ENCODE peak calls at places on chromosomes 7 and 10, in eight cellular contexts. One of them, this sample, is unnamed.

GRCh38 chr10:78688221-78688944 is 380.4 kb upstream of the ZMIZ1 start:
- ATAC-seq in HCT116: no peak
- ATAC-seq in upper lobe of right lung: no peak
- ATAC-seq in body of pancreas: no peak
- ATAC-seq in activated T-cell treated with anti-CD3 and anti-CD28 coated beads, Interleukin-2, amount 50 U/mL, for 4 hours: no peak
- ATAC-seq in A549: no peak
- ATAC-seq in gastrocnemius medialis: no peak
- ATAC-seq in lower lobe of right lung: no peak
- ATAC-seq in this sample: no peak

GRCh38 chr10:129321727-129322126 is 145.3 kb upstream of the MGMT start:
- ATAC-seq in HCT116: no peak
- ATAC-seq in upper lobe of right lung: no peak
- ATAC-seq in body of pancreas: no peak
- ATAC-seq in activated T-cell treated with anti-CD3 and anti-CD28 coated beads, Interleukin-2, amount 50 U/mL, for 4 hours: no peak
- ATAC-seq in A549: no peak
- ATAC-seq in gastrocnemius medialis: no peak
- ATAC-seq in lower lobe of right lung: no peak
- ATAC-seq in this sample: no peak

GRCh38 chr7:94394058-94394398 is 667 bp upstream of the COL1A2 start:
- ATAC-seq in HCT116: no peak
- ATAC-seq in upper lobe of right lung: no peak
- ATAC-seq in body of pancreas: no peak
- ATAC-seq in activated T-cell treated with anti-CD3 and anti-CD28 coated beads, Interleukin-2, amount 50 U/mL, for 4 hours: no peak
- ATAC-seq in A549: no peak
- ATAC-seq in gastrocnemius medialis: no peak
- ATAC-seq in lower lobe of right lung: no peak
- ATAC-seq in this sample: no peak

GRCh38 chr10:6920072-6921019 is 340.3 kb upstream of the PRKCQ start:
- ATAC-seq in HCT116: peak
- ATAC-seq in upper lobe of right lung: peak
- ATAC-seq in body of pancreas: peak
- ATAC-seq in activated T-cell treated with anti-CD3 and anti-CD28 coated beads, Interleukin-2, amount 50 U/mL, for 4 hours: peak
- ATAC-seq in A549: peak
- ATAC-seq in gastrocnemius medialis: peak
- ATAC-seq in lower lobe of right lung: peak
- ATAC-seq in this sample: peak

GRCh38 chr7:80918909-80919721 is at the start of gene SEMA3C:
- ATAC-seq in HCT116: peak
- ATAC-seq in upper lobe of right lung: peak
- ATAC-seq in body of pancreas: peak
- ATAC-seq in activated T-cell treated with anti-CD3 and anti-CD28 coated beads, Interleukin-2, amount 50 U/mL, for 4 hours: peak
- ATAC-seq in A549: peak
- ATAC-seq in gastrocnemius medialis: peak
- ATAC-seq in lower lobe of right lung: peak
- ATAC-seq in this sample: peak

GRCh38 chr10:120963587-120964220 is 112.5 kb downstream of the WDR11 start:
- ATAC-seq in HCT116: no peak
- ATAC-seq in upper lobe of right lung: peak
- ATAC-seq in body of pancreas: no peak
- ATAC-seq in activated T-cell treated with anti-CD3 and anti-CD28 coated beads, Interleukin-2, amount 50 U/mL, for 4 hours: no peak
- ATAC-seq in A549: no peak
- ATAC-seq in gastrocnemius medialis: no peak
- ATAC-seq in lower lobe of right lung: peak
- ATAC-seq in this sample: no peak

GRCh38 chr7:39811161-39811614 is 138.9 kb upstream of the CDK13 start:
- ATAC-seq in HCT116: peak
- ATAC-seq in upper lobe of right lung: no peak
- ATAC-seq in body of pancreas: no peak
- ATAC-seq in activated T-cell treated with anti-CD3 and anti-CD28 coated beads, Interleukin-2, amount 50 U/mL, for 4 hours: no peak
- ATAC-seq in A549: peak
- ATAC-seq in gastrocnemius medialis: no peak
- ATAC-seq in lower lobe of right lung: no peak
- ATAC-seq in this sample: no peak

GRCh38 chr7:7682856-7683255 is 35.6 kb downstream of the RPA3 start:
- ATAC-seq in HCT116: no peak
- ATAC-seq in upper lobe of right lung: peak
- ATAC-seq in body of pancreas: no peak
- ATAC-seq in activated T-cell treated with anti-CD3 and anti-CD28 coated beads, Interleukin-2, amount 50 U/mL, for 4 hours: no peak
- ATAC-seq in A549: no peak
- ATAC-seq in gastrocnemius medialis: no peak
- ATAC-seq in lower lobe of right lung: peak
- ATAC-seq in this sample: no peak

GRCh38 chr10:110764793-110765512 is 106.8 kb upstream of the PDCD4 start:
- ATAC-seq in HCT116: no peak
- ATAC-seq in upper lobe of right lung: no peak
- ATAC-seq in body of pancreas: no peak
- ATAC-seq in activated T-cell treated with anti-CD3 and anti-CD28 coated beads, Interleukin-2, amount 50 U/mL, for 4 hours: no peak
- ATAC-seq in A549: no peak
- ATAC-seq in gastrocnemius medialis: peak
- ATAC-seq in lower lobe of right lung: peak
- ATAC-seq in this sample: no peak

GRCh38 chr10:29783211-29783947 is 148.6 kb upstream of the SVIL start:
- ATAC-seq in HCT116: no peak
- ATAC-seq in upper lobe of right lung: peak
- ATAC-seq in body of pancreas: no peak
- ATAC-seq in activated T-cell treated with anti-CD3 and anti-CD28 coated beads, Interleukin-2, amount 50 U/mL, for 4 hours: no peak
- ATAC-seq in A549: no peak
- ATAC-seq in gastrocnemius medialis: peak
- ATAC-seq in lower lobe of right lung: peak
- ATAC-seq in this sample: no peak

This sample was measured in activated CD4-positive, CD25-positive, alpha-beta regulatory T cell treated with anti-CD3 and anti-CD28 coated beads, Interleukin-2, amount 50 U/mL, for 24 hours.